ENCODE peak calls at places on chromosomes 11 and 22, in nine cellular contexts. Z is neural progenitor cell, H is HCT116, O is GM23248, D is PC-3, M is GM23338, J is MM.1S, W is OCI-LY7, Q is SK-N-SH. F is an unnamed sample.
A peak's percentile ranks its signal among the peaks of the same experiment; 100 is the strongest.

GRCh38 chr11:96506953-96507354 is 117.1 kb downstream of the JRKL start:
- DNase-seq in Z (no peak), H (no peak), O (no peak), D (no peak), M (peak; percentile 30), J (no peak), W (no peak), Q (no peak), F (no peak)

GRCh38 chr11:19879309-19880087 is 166.9 kb downstream of the NAV2 start:
- DNase-seq in Z (no peak), H (no peak), O (no peak), D (no peak), M (no peak), J (no peak), W (no peak), Q (no peak), F (no peak)

GRCh38 chr11:59158206-59159068 is 13.5 kb upstream of the DTX4 start:
- DNase-seq in Z (peak; percentile 83), H (peak; percentile 47), O (peak; percentile 79), D (peak; percentile 85), M (peak; percentile 87), J (peak; percentile 76), W (peak; percentile 81), Q (peak; percentile 66), F (peak; percentile 84)

GRCh38 chr11:117374316-117374715 is 46.7 kb downstream of the CEP164 start:
- DNase-seq in Z (no peak), H (no peak), O (no peak), D (no peak), M (no peak), J (no peak), W (no peak), Q (no peak), F (no peak)

GRCh38 chr11:117916956-117917355 is 12.2 kb downstream of the TMPRSS13 start:
- DNase-seq in Z (no peak), H (no peak), O (no peak), D (no peak), M (no peak), J (no peak), W (no peak), Q (no peak), F (no peak)

GRCh38 chr11:62127941-62128770 is 4.3 kb downstream of the INCENP start:
- DNase-seq in Z (no peak), H (no peak), O (no peak), D (no peak), M (no peak), J (no peak), W (no peak), Q (no peak), F (no peak)

GRCh38 chr11:70842701-70843100 is 409.7 kb downstream of the SHANK2 start:
- DNase-seq in Z (no peak), H (no peak), O (no peak), D (no peak), M (no peak), J (no peak), W (no peak), Q (no peak), F (no peak)

GRCh38 chr22:47384977-47385376 is 622.5 kb downstream of the TBC1D22A start:
- DNase-seq in Z (no peak), H (no peak), O (no peak), D (no peak), M (no peak), J (no peak), W (no peak), Q (no peak), F (no peak)

GRCh38 chr22:30314918-30315317 is 11.8 kb downstream of the TBC1D10A start:
- DNase-seq in Z (no peak), H (no peak), O (no peak), D (no peak), M (no peak), J (no peak), W (no peak), Q (no peak), F (no peak)

GRCh38 chr22:30312053-30312452 is 14.7 kb downstream of the TBC1D10A start:
- DNase-seq in Z (no peak), H (peak; percentile 51), O (peak; percentile 91), D (peak; percentile 77), M (no peak), J (no peak), W (no peak), Q (no peak), F (no peak)

GRCh38 chr22:30315962-30316576 is 10.7 kb downstream of the TBC1D10A start:
- DNase-seq in Z (no peak), H (no peak), O (no peak), D (no peak), M (no peak), J (no peak), W (no peak), Q (no peak), F (no peak)

GRCh38 chr22:30310881-30311771 is 15.6 kb downstream of the TBC1D10A start:
- DNase-seq in Z (no peak), H (no peak), O (peak; percentile 84), D (peak; percentile 58), M (no peak), J (no peak), W (no peak), Q (no peak), F (no peak)

GRCh38 chr22:30313527-30314385 is 13.0 kb downstream of the TBC1D10A start:
- DNase-seq in Z (no peak), H (no peak), O (no peak), D (peak; percentile 49), M (no peak), J (no peak), W (no peak), Q (peak; percentile 44), F (no peak)
- H3K4me1 ChIP-seq in Z (no peaks in the 10 kb centered on the region), H (peaks cover 31% of the 10 kb centered on the region), O (peaks cover 41% of the 10 kb centered on the region), D (peaks cover 45% of the 10 kb centered on the region), M (peaks cover 4% of the 10 kb centered on the region), J (peaks cover 26% of the 10 kb centered on the region), W (peaks cover 31% of the 10 kb centered on the region), Q (peaks cover 26% of the 10 kb centered on the region), F (peaks cover 40% of the 10 kb centered on the region)

DNA sequence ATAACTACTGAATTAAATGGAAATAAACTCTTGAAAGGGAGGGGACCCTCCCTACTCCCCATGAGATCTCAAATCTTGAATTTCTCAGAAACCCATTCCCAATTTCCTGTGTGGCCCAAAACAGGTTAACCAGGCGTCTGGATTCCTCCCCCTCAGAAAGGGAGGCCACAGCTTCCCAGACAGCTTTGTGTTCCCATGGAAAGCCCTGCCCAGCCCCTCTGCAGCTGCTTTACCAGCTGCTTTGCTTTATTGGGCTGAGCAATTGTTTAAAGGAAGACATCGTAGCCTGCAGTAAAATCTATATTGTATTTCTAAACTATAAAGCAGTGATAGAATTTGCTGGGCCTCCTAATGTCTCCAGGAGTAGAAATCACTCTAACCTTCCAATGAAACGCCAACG is 97.4 kb downstream of the CHST1 start:
- DNase-seq in Z (no peak), H (no peak), O (no peak), D (no peak), M (no peak), J (no peak), W (no peak), Q (no peak), F (peak; percentile 28)
- TF ChIP-seq EZH2phosphoT487 in Z (no peak), H (no peak), O (no peak), D (no peak), M (no peak), J (no peak), W (no peak), Q (no peak), F (no peak)

GRCh38 chr11:2577071-2578005 is 122.5 kb downstream of the KCNQ1OT1 start:
- DNase-seq in Z (no peak), H (no peak), O (no peak), D (no peak), M (no peak), J (no peak), W (no peak), Q (peak; percentile 25), F (peak; percentile 74)

GRCh38 chr11:2580061-2580421 is 119.8 kb downstream of the KCNQ1OT1 start:
- DNase-seq in Z (no peak), H (no peak), O (no peak), D (no peak), M (no peak), J (no peak), W (no peak), Q (peak; percentile 30), F (no peak)

GRCh38 chr11:2578006-2578933 is 121.5 kb downstream of the KCNQ1OT1 start:
- DNase-seq in Z (no peak), H (no peak), O (no peak), D (no peak), M (no peak), J (no peak), W (no peak), Q (peak; percentile 17), F (no peak)

GRCh38 chr11:2579315-2580060 is 120.3 kb downstream of the KCNQ1OT1 start:
- DNase-seq in Z (peak; percentile 32), H (no peak), O (no peak), D (no peak), M (no peak), J (no peak), W (no peak), Q (peak; percentile 56), F (no peak)

DNA sequence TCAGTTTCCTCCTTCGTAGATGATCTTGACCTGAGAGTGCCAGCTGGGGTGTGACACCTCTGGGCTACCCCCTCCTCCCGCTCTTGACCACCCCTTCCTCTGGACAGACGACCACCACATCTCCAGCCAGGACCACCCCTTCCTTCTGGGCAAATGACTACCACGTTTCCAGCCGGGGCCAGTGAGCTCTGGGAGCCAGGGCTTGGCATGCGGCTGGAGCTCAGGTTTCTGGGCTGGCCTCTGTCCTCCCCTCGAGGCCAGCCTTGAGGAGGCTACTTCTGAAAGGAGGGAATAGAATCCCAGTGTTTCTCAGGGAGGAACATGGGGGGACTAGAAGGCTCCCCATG is 120.9 kb downstream of the KCNQ1OT1 start:
- DNase-seq in Z (no peak), H (no peak), O (no peak), D (no peak), M (no peak), J (no peak), W (no peak), Q (no peak), F (no peak)
- H3K4me1 ChIP-seq in Z (no peaks in the 10 kb centered on the region), H (no peaks in the 10 kb centered on the region), O (no peaks in the 10 kb centered on the region), D (no peaks in the 10 kb centered on the region), M (no peaks in the 10 kb centered on the region), J (no peaks in the 10 kb centered on the region), W (no peaks in the 10 kb centered on the region), Q (peaks cover 50% of the 10 kb centered on the region), F (peaks cover 28% of the 10 kb centered on the region)

GRCh38 chr22:49768511-49768910 is 59.2 kb downstream of the BRD1 start:
- DNase-seq in Z (no peak), H (no peak), O (no peak), D (no peak), M (no peak), J (no peak), W (no peak), Q (no peak), F (no peak)

GRCh38 chr22:49768961-49769690 is 58.5 kb downstream of the BRD1 start:
- DNase-seq in Z (no peak), H (no peak), O (no peak), D (no peak), M (no peak), J (no peak), W (no peak), Q (peak; percentile 40), F (no peak)

GRCh38 chr22:49768077-49768476 is 59.6 kb downstream of the BRD1 start:
- DNase-seq in Z (no peak), H (no peak), O (no peak), D (no peak), M (no peak), J (no peak), W (no peak), Q (no peak), F (no peak)

GRCh38 chr22:49765951-49766350 is 61.7 kb downstream of the BRD1 start:
- DNase-seq in Z (no peak), H (no peak), O (no peak), D (no peak), M (no peak), J (no peak), W (no peak), Q (peak; percentile 26), F (no peak)

GRCh38 chr22:49767355-49768062 is 60.2 kb downstream of the BRD1 start:
- DNase-seq in Z (peak; percentile 69), H (peak; percentile 42), O (peak; percentile 63), D (peak; percentile 59), M (peak; percentile 82), J (peak; percentile 46), W (peak; percentile 72), Q (peak; percentile 72), F (peak; percentile 46)
- TF ChIP-seq EZH2phosphoT487 in Z (no peak), H (no peak), O (no peak), D (no peak), M (no peak), J (no peak), W (no peak), Q (no peak), F (no peak)